ENCODE peak calls at places on chromosome 12, in six cellular contexts. F is PC-3, K is fibroblast of lung, Z is astrocyte, G is neural progenitor cell, Y is GM23248. R is an unnamed sample.

GRCh38 chr12:25924535-25925001 is 33.9 kb upstream of the RASSF8 start:
- DNase-seq in G (peak), F (peak), Z (no peak), Y (peak), K (no peak), R (peak)

GRCh38 chr12:29901585-29901984 is 117.8 kb upstream of the TMTC1 start:
- DNase-seq in Z (no peak), F (peak), K (no peak), Y (no peak), G (peak), R (no peak)

GRCh38 chr12:103930787-103931536 is 752 bp downstream of the HSP90B1 start:
- DNase-seq in K (peak), Z (no peak), F (peak), Y (peak), G (peak), R (peak)

GRCh38 chr12:227286-227915 is 13.4 kb upstream of the SLC6A12 start:
- DNase-seq in G (no peak), F (no peak), Z (no peak), K (no peak), Y (no peak), R (no peak)

GRCh38 chr12:71755146-71755892 is 656 bp downstream of the RAB21 start:
- DNase-seq in Y (peak), F (peak), K (peak), G (peak), Z (peak), R (peak)

GRCh38 chr12:81167694-81168093 is 89.8 kb downstream of the ACSS3 start:
- DNase-seq in G (no peak), Y (peak), F (peak), K (peak), Z (peak), R (peak)

GRCh38 chr12:124656947-124657434 is 89.6 kb upstream of the NCOR2 start:
- DNase-seq in Y (no peak), F (no peak), G (no peak), Z (no peak), K (no peak), R (no peak)

GRCh38 chr12:96397756-96398421 is 2.4 kb downstream of the CDK17 start:
- DNase-seq in K (peak), F (peak), G (no peak), Y (peak), Z (peak), R (peak)

GRCh38 chr12:28776913-28777312 is 372.2 kb upstream of the FAR2 start:
- DNase-seq in Y (no peak), G (no peak), F (no peak), K (no peak), Z (no peak), R (no peak)

GRCh38 chr12:56469007-56469930 is 891 bp downstream of the SPRYD4 start:
- DNase-seq in Y (peak), G (no peak), Z (no peak), K (no peak), F (peak), R (no peak)

GRCh38 chr12:122834229-122834920 is 882 bp upstream of the HIP1R start:
- DNase-seq in Z (no peak), F (peak), K (peak), G (peak), Y (peak), R (peak)

GRCh38 chr12:80512781-80513180 is 68.7 kb downstream of the PTPRQ start:
- DNase-seq in G (no peak), K (no peak), Y (no peak), Z (no peak), F (no peak), R (no peak)

GRCh38 chr12:52249041-52249461 is 16.0 kb downstream of the KRT7 start:
- DNase-seq in Z (no peak), F (peak), K (no peak), G (no peak), Y (peak), R (no peak)

GRCh38 chr12:15670756-15671155 is 118.4 kb downstream of the EPS8 start:
- DNase-seq in Z (no peak), F (no peak), K (no peak), Y (no peak), G (no peak), R (no peak)

GRCh38 chr12:116979109-116979508 is 68.4 kb downstream of the FBXW8 start:
- DNase-seq in Z (no peak), G (no peak), K (no peak), F (no peak), Y (peak), R (no peak)

GRCh38 chr12:116727902-116728301 is 10.0 kb downstream of the SPRING1 start:
- DNase-seq in F (no peak), K (no peak), Z (no peak), G (no peak), Y (no peak), R (no peak)

GRCh38 chr12:20473133-20473532 is 104.8 kb downstream of the PDE3A start:
- DNase-seq in K (no peak), F (no peak), G (no peak), Z (no peak), Y (no peak), R (no peak)

GRCh38 chr12:42815068-42815467 is 225.5 kb upstream of the PRICKLE1 start:
- DNase-seq in Y (no peak), G (no peak), F (no peak), K (no peak), Z (no peak), R (no peak)

DNA sequence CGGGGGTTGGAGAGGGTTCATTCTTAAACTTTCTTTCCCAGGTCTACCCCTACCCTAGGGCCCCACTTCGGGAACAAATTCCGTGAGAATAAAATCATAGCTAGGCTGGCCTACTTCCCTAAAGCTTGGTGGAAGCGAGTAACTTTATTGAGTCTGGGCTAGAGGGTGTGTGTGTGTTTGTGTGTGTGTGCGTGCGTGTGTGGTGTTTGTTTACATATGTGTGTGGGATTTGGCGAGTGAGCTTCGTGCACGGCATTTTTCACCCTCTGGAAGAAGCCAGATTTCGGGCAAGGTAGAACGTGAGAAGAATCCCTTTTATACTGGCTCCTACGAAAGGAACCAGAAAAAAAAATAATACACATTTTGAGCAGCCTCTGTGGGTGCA is 7.5 kb upstream of the LHX5 start:
- DNase-seq in Y (no peak), G (peak), Z (no peak), F (no peak), K (no peak), R (no peak)
- TF ChIP-seq EZH2 in Y (no peak), G (no peak), Z (peak), F (no peak), K (no peak), R (no peak)

DNA sequence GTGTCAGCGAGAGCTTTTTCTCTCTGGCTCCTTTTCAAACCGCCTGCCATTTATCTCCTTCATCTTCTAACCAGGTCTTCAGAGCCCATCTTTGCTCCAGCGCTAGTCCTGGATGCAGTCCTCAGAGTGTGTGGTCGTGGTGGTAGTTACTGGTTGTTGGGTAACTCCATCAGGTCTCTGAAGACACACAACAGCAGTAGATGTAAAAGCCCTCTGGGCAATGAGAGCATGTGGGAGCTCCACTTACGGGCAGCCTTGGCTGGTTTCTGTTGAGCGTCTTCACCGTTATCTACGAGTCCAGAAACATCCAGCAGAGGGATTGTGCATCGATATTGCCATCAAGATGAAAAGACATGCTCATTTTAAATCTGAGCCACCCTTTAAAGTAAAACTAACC is 61.2 kb downstream of the FBXL14 start:
- DNase-seq in Z (peak), Y (peak), G (no peak), K (peak), F (no peak), R (no peak)
- TF ChIP-seq EZH2 in Z (no peak), Y (no peak), G (no peak), K (no peak), F (no peak), R (no peak)

GRCh38 chr12:114481200-114481535 is 75.2 kb upstream of the TBX5 start:
- DNase-seq in Y (peak), G (peak), K (no peak), Z (no peak), F (no peak), R (no peak)

GRCh38 chr12:114479831-114480230 is 73.9 kb upstream of the TBX5 start:
- DNase-seq in K (no peak), Z (no peak), F (no peak), Y (peak), G (peak), R (no peak)

GRCh38 chr12:114483996-114484395 is 78.1 kb upstream of the TBX5 start:
- DNase-seq in F (no peak), G (no peak), Z (no peak), K (no peak), Y (no peak), R (no peak)

GRCh38 chr12:114478891-114479290 is 72.9 kb upstream of the TBX5 start:
- DNase-seq in F (no peak), Z (no peak), Y (no peak), G (peak), K (no peak), R (no peak)

GRCh38 chr12:114480309-114481199 is 74.6 kb upstream of the TBX5 start:
- DNase-seq in F (no peak), Y (peak), G (peak), K (no peak), Z (no peak), R (no peak)
- TF ChIP-seq EZH2 in F (peak), Y (no peak), G (peak), K (no peak), Z (peak), R (no peak)

GRCh38 chr12:12890815-12891645 is at the start of gene GPRC5A:
- DNase-seq in F (peak), Z (peak), Y (peak), G (peak), K (peak), R (peak)

GRCh38 chr12:12892670-12893290 is 1.4 kb downstream of the GPRC5A start:
- DNase-seq in F (peak), Y (no peak), G (no peak), Z (no peak), K (no peak), R (no peak)

GRCh38 chr12:12890492-12890814 is 909 bp upstream of the GPRC5A start:
- DNase-seq in F (no peak), Z (no peak), K (no peak), G (no peak), Y (no peak), R (peak)

GRCh38 chr12:12893438-12893837 is 2.1 kb downstream of the GPRC5A start:
- DNase-seq in K (no peak), F (no peak), Z (no peak), Y (no peak), G (no peak), R (no peak)

GRCh38 chr12:12891646-12892355 is 439 bp downstream of the GPRC5A start:
- DNase-seq in K (no peak), G (no peak), F (no peak), Y (peak), Z (no peak), R (no peak)
- TF ChIP-seq EZH2 in K (no peak), G (peak), F (no peak), Y (no peak), Z (no peak), R (no peak)

DNA sequence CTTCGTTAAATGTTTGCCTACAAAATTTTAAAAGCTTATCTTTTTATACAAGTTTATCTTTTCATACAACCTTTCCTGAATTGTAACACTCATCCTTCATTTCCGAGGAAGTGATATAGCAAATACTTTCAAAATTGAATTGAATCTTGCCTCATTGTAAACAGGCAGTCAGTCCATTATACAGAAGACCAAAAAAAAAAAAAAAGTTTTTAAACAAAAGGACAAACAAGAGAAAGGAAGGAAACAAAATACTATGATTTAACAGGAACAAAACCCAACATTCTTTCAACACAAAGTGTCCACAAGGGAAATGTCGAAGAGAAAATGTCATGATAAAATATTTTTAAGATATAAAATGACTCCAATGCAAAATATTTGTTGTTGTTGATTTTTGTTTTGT is 8.5 kb downstream of the ATF7 start:
- DNase-seq in Z (no peak), Y (peak), F (no peak), G (no peak), K (no peak), R (peak)
- TF ChIP-seq EZH2 in Z (no peak), Y (no peak), F (no peak), G (no peak), K (no peak), R (no peak)

GRCh38 chr12:111841750-111842555 is at the start of gene MAPKAPK5:
- DNase-seq in Y (peak), G (peak), F (peak), Z (peak), K (peak), R (peak)
- TF ChIP-seq EZH2 in Y (no peak), G (no peak), F (no peak), Z (no peak), K (no peak), R (no peak)

R was measured in endothelial cell of umbilical vein.